ENCODE peak calls at places on chromosomes 2 and 18, in four cellular contexts. J is Daoy, Y is NCI-H2029, Z is T-helper 2 cell. Q is an unnamed sample.
A peak's percentile ranks its signal among the peaks of the same experiment; 100 is the strongest.

GRCh38 chr2:52428224-52428623 is 1339.4 kb upstream of the CHAC2 start:
- DNase-seq in J (no peak), Y (no peak), Z (no peak), Q (no peak)

GRCh38 chr2:229090231-229090630 is 180.9 kb downstream of the PID1 start:
- DNase-seq in J (peak; percentile 39), Y (no peak), Z (no peak), Q (no peak)

GRCh38 chr18:24231773-24232735 is 93.2 kb downstream of the CABYR start:
- DNase-seq in J (no peak), Y (no peak), Z (no peak), Q (no peak)

GRCh38 chr18:6406075-6406909 is 8.4 kb downstream of the L3MBTL4 start:
- DNase-seq in J (peak; percentile 29), Y (no peak), Z (no peak), Q (no peak)

GRCh38 chr2:95531254-95531771 is 46.8 kb upstream of the TRIM43B start:
- DNase-seq in J (no peak), Y (no peak), Z (no peak), Q (no peak)

GRCh38 chr2:3522851-3523481 is 3.6 kb upstream of the ADI1 start:
- DNase-seq in J (no peak), Y (no peak), Z (no peak), Q (no peak)

GRCh38 chr2:129015886-129016285 is 697.2 kb upstream of the HS6ST1 start:
- DNase-seq in J (no peak), Y (no peak), Z (no peak), Q (no peak)

GRCh38 chr2:211737282-211737681 is 801.3 kb downstream of the ERBB4 start:
- DNase-seq in J (peak; percentile 6), Y (no peak), Z (no peak), Q (no peak)

GRCh38 chr2:8510519-8510918 is 171.3 kb upstream of the ID2 start:
- DNase-seq in J (no peak), Y (no peak), Z (no peak), Q (no peak)

GRCh38 chr2:17733650-17734049 is 20.0 kb downstream of the SMC6 start:
- DNase-seq in J (no peak), Y (no peak), Z (no peak), Q (no peak)

GRCh38 chr18:51801515-51801914 is 538.5 kb upstream of the DCC start:
- DNase-seq in J (no peak), Y (no peak), Z (no peak), Q (no peak)

GRCh38 chr18:40821596-40822243 is 1133.3 kb upstream of the PIK3C3 start:
- DNase-seq in J (no peak), Y (no peak), Z (no peak), Q (no peak)

GRCh38 chr18:6997802-6998201 is 119.8 kb downstream of the LAMA1 start:
- DNase-seq in J (peak; percentile 8), Y (no peak), Z (no peak), Q (no peak)

Q was measured in activated T-helper 1 cell treated with Interleukin-2 at 50 U/mL for 16 hours.